ENCODE peak calls at places on chromosomes 12 and 14, in ten cellular contexts. M, B, O, W, U, S, C, K, F and T are unnamed samples.

GRCh38 chr12:13186292-13186691 is 10.2 kb upstream of the EMP1 start:
- DNase-seq in M (no peak), B (no peak), O (no peak), W (no peak), U (no peak), S (no peak), C (no peak), K (no peak), F (no peak), T (no peak)

GRCh38 chr12:113783811-113784210 is 182.3 kb downstream of the RBM19 start:
- DNase-seq in M (no peak), B (no peak), O (no peak), W (no peak), U (no peak), S (no peak), C (no peak), K (no peak), F (no peak), T (no peak)

GRCh38 chr12:92722897-92723296 is 20.1 kb downstream of the PLEKHG7 start:
- DNase-seq in M (no peak), B (no peak), O (no peak), W (no peak), U (no peak), S (no peak), C (no peak), K (no peak), F (no peak), T (no peak)

GRCh38 chr12:103548622-103549601 is 38.2 kb upstream of the STAB2 start:
- DNase-seq in M (peak), B (peak), O (peak), W (no peak), U (peak), S (peak), C (peak), K (peak), F (peak), T (peak)

GRCh38 chr14:79304279-79304678 is 907.0 kb downstream of the DIO2 start:
- DNase-seq in M (no peak), B (no peak), O (no peak), W (no peak), U (no peak), S (no peak), C (no peak), K (no peak), F (no peak), T (no peak)

GRCh38 chr12:122999196-122999946 is 18.9 kb downstream of the ARL6IP4 start:
- DNase-seq in M (no peak), B (no peak), O (no peak), W (no peak), U (no peak), S (peak), C (no peak), K (no peak), F (no peak), T (no peak)

GRCh38 chr14:35369701-35370191 is 34.8 kb downstream of the NFKBIA start:
- DNase-seq in M (no peak), B (peak), O (no peak), W (peak), U (no peak), S (no peak), C (no peak), K (no peak), F (no peak), T (no peak)

GRCh38 chr12:26520869-26521268 is 312.1 kb downstream of the ITPR2 start:
- DNase-seq in M (no peak), B (no peak), O (no peak), W (no peak), U (no peak), S (no peak), C (no peak), K (no peak), F (no peak), T (no peak)

GRCh38 chr12:57603758-57604453 is 718 bp upstream of the DTX3 start:
- DNase-seq in M (peak), B (no peak), O (peak), W (no peak), U (peak), S (no peak), C (peak), K (no peak), F (no peak), T (peak)

GRCh38 chr14:40936861-40937260 is 669.8 kb upstream of the LRFN5 start:
- DNase-seq in M (no peak), B (no peak), O (no peak), W (no peak), U (no peak), S (no peak), C (no peak), K (no peak), F (no peak), T (no peak)

GRCh38 chr12:76317976-76318375 is 30.2 kb downstream of the BBS10 start:
- DNase-seq in M (no peak), B (no peak), O (no peak), W (no peak), U (no peak), S (no peak), C (no peak), K (no peak), F (no peak), T (no peak)

GRCh38 chr12:50520808-50521207 is 16.0 kb downstream of the DIP2B start:
- DNase-seq in M (no peak), B (no peak), O (no peak), W (no peak), U (no peak), S (no peak), C (no peak), K (no peak), F (no peak), T (no peak)

GRCh38 chr12:133130808-133131128 is 341 bp downstream of the ZNF10 start:
- DNase-seq in M (no peak), B (peak), O (no peak), W (peak), U (peak), S (peak), C (no peak), K (no peak), F (no peak), T (no peak)

GRCh38 chr12:12718382-12718761 is 1.2 kb downstream of the CDKN1B start:
- DNase-seq in M (no peak), B (no peak), O (no peak), W (no peak), U (no peak), S (no peak), C (peak), K (no peak), F (no peak), T (no peak)